ENCODE peak calls at places on chromosomes 6 and 20, in eight cellular contexts. P is SW480; N is T-helper 9 cell; F is left lung; V is Caco-2; E is dorsolateral prefrontal cortex; A is effector memory CD8-positive, alpha-beta T cell; L is HFF-Myc. Y is an unnamed sample.
A peak's percentile ranks its signal among the peaks of the same experiment; 100 is the strongest.

GRCh38 chr20:61360940-61361339 is 108.9 kb downstream of the CDH4 start:
- DNase-seq in P (no peak), N (no peak), F (no peak), V (no peak), E (no peak), A (no peak), L (no peak), Y (no peak)

GRCh38 chr6:45783716-45784115 is 231.9 kb downstream of the CLIC5 start:
- DNase-seq in P (no peak), N (no peak), F (no peak), V (no peak), E (no peak), A (no peak), L (no peak), Y (no peak)

GRCh38 chr6:130969807-130970491 is 93.1 kb downstream of the EPB41L2 start:
- DNase-seq in P (no peak), N (no peak), F (no peak), V (peak; percentile 12), E (no peak), A (no peak), L (peak; percentile 32), Y (no peak)

GRCh38 chr20:61690150-61690549 is 375.5 kb downstream of the TAF4 start:
- DNase-seq in P (no peak), N (no peak), F (no peak), V (no peak), E (no peak), A (no peak), L (no peak), Y (no peak)

GRCh38 chr6:153947817-153948447 is 91.1 kb upstream of the OPRM1 start:
- DNase-seq in P (no peak), N (no peak), F (no peak), V (peak; percentile 55), E (peak; percentile 43), A (no peak), L (no peak), Y (no peak)

GRCh38 chr6:31110825-31111582 is 1.4 kb downstream of the C6orf15 start:
- DNase-seq in P (no peak), N (no peak), F (no peak), V (no peak), E (no peak), A (no peak), L (no peak), Y (no peak)

GRCh38 chr6:7200598-7201443 is 93.1 kb downstream of the RREB1 start:
- DNase-seq in P (no peak), N (no peak), F (no peak), V (peak; percentile 70), E (no peak), A (no peak), L (no peak), Y (no peak)

GRCh38 chr6:113526995-113527394 is 330.1 kb upstream of the MARCKS start:
- DNase-seq in P (no peak), N (no peak), F (no peak), V (no peak), E (no peak), A (no peak), L (no peak), Y (no peak)

GRCh38 chr6:16769986-16770376 is 8.7 kb upstream of the ATXN1 start:
- DNase-seq in P (peak; percentile 56), N (no peak), F (no peak), V (no peak), E (no peak), A (no peak), L (peak; percentile 90), Y (no peak)

GRCh38 chr6:424741-425417 is 33.3 kb downstream of the IRF4 start:
- DNase-seq in P (no peak), N (no peak), F (no peak), V (no peak), E (no peak), A (no peak), L (no peak), Y (no peak)

GRCh38 chr6:115219645-115220044 is 841.0 kb downstream of the FRK start:
- DNase-seq in P (no peak), N (no peak), F (no peak), V (no peak), E (no peak), A (no peak), L (no peak), Y (no peak)

GRCh38 chr20:37254114-37254878 is 7.3 kb downstream of the GHRH start:
- DNase-seq in P (no peak), N (no peak), F (no peak), V (no peak), E (no peak), A (no peak), L (no peak), Y (no peak)

GRCh38 chr20:45359406-45360148 is 3.4 kb upstream of the SYS1 start:
- DNase-seq in P (peak; percentile 96), N (no peak), F (no peak), V (no peak), E (no peak), A (no peak), L (no peak), Y (no peak)

GRCh38 chr6:111686249-111686997 is 80.7 kb upstream of the TRAF3IP2 start:
- DNase-seq in P (no peak), N (no peak), F (peak; percentile 61), V (no peak), E (peak; percentile 46), A (no peak), L (no peak), Y (no peak)

GRCh38 chr6:125983246-125983945 is 2.9 kb upstream of the TRMT11 start:
- DNase-seq in P (no peak), N (no peak), F (no peak), V (no peak), E (no peak), A (no peak), L (peak; percentile 72), Y (no peak)

GRCh38 chr20:44089987-44090674 is 96.9 kb downstream of the JPH2 start:
- DNase-seq in P (peak; percentile 76), N (no peak), F (no peak), V (peak; percentile 67), E (no peak), A (no peak), L (peak; percentile 44), Y (no peak)

GRCh38 chr6:152637422-152638047 is 373 bp upstream of the SYNE1 start:
- DNase-seq in P (no peak), N (no peak), F (no peak), V (no peak), E (no peak), A (no peak), L (no peak), Y (no peak)

GRCh38 chr20:63682384-63683139 is 13.9 kb upstream of the TNFRSF6B start:
- DNase-seq in P (peak; percentile 99), N (no peak), F (no peak), V (no peak), E (peak; percentile 79), A (no peak), L (peak; percentile 96), Y (no peak)

GRCh38 chr6:139597781-139598368 is 223.4 kb upstream of the CITED2 start:
- DNase-seq in P (peak; percentile 32), N (no peak), F (no peak), V (peak; percentile 78), E (peak; percentile 54), A (no peak), L (peak; percentile 88), Y (no peak)

GRCh38 chr6:161444464-161444863 is 170.6 kb upstream of the AGPAT4 start:
- DNase-seq in P (no peak), N (no peak), F (no peak), V (no peak), E (peak; percentile 71), A (no peak), L (no peak), Y (no peak)

GRCh38 chr20:64065973-64066341 is 3.0 kb downstream of the TCEA2 start:
- DNase-seq in P (peak; percentile 96), N (peak; percentile 46), F (no peak), V (no peak), E (no peak), A (peak; percentile 65), L (peak; percentile 49), Y (peak; percentile 86)

GRCh38 chr6:17962436-17963031 is 24.9 kb downstream of the KIF13A start:
- DNase-seq in P (peak; percentile 83), N (no peak), F (no peak), V (no peak), E (peak; percentile 38), A (no peak), L (peak; percentile 91), Y (no peak)

GRCh38 chr6:149563203-149563927 is 2.8 kb upstream of the GINM1 start:
- DNase-seq in P (no peak), N (no peak), F (no peak), V (no peak), E (no peak), A (no peak), L (peak; percentile 53), Y (no peak)